ENCODE peak calls at places on chromosomes 1 and 21, in five cellular contexts. Y is substantia nigra, C is omental fat pad, R is left ventricle myocardium inferior, W is D341Med. O is an unnamed sample.

GRCh38 chr1:58345215-58346075 is 201.1 kb downstream of the OMA1 start:
- DNase-seq in Y (no peak), R (no peak), C (no peak), W (no peak), O (no peak)

GRCh38 chr1:12851779-12852178 is 3.3 kb upstream of the HNRNPCL1 start:
- DNase-seq in R (no peak), Y (no peak), W (no peak), C (no peak), O (no peak)

GRCh38 chr1:2354511-2355407 is 36.6 kb downstream of the MORN1 start:
- DNase-seq in W (no peak), C (no peak), Y (no peak), R (no peak), O (no peak)

GRCh38 chr1:94539496-94539895 is 2.1 kb downstream of the F3 start:
- DNase-seq in R (peak; percentile 31), W (no peak), Y (no peak), C (no peak), O (no peak)

GRCh38 chr1:17046043-17046657 is 7.7 kb downstream of the SDHB start:
- DNase-seq in Y (no peak), C (no peak), R (no peak), W (peak; percentile 50), O (no peak)

GRCh38 chr21:30072496-30072895 is 94.1 kb downstream of the CLDN17 start:
- DNase-seq in R (no peak), Y (peak; percentile 4), W (peak; percentile 62), C (no peak), O (no peak)

GRCh38 chr1:67733741-67734690 is 49.0 kb downstream of the GADD45A start:
- DNase-seq in R (no peak), W (no peak), C (no peak), Y (no peak), O (no peak)

GRCh38 chr1:115282825-115283224 is 55.2 kb downstream of the NGF start:
- DNase-seq in C (no peak), Y (peak; percentile 12), R (peak; percentile 80), W (no peak), O (no peak)

GRCh38 chr1:203286161-203286984 is 18.9 kb upstream of the BTG2 start:
- DNase-seq in R (no peak), C (no peak), W (no peak), Y (peak; percentile 63), O (peak; percentile 77)

GRCh38 chr1:29004288-29004687 is 89.9 kb downstream of the EPB41 start:
- DNase-seq in C (no peak), R (no peak), Y (no peak), W (no peak), O (no peak)

GRCh38 chr1:54804471-54805132 is 3.5 kb upstream of the TTC22 start:
- DNase-seq in Y (no peak), R (no peak), C (no peak), W (no peak), O (no peak)

GRCh38 chr1:185241127-185241526 is 75.9 kb downstream of the IVNS1ABP start:
- DNase-seq in C (no peak), R (no peak), W (no peak), Y (no peak), O (no peak)

GRCh38 chr1:9766759-9767442 is 56.9 kb downstream of the CLSTN1 start:
- DNase-seq in W (no peak), C (no peak), R (no peak), Y (no peak), O (peak; percentile 17)

GRCh38 chr1:111190931-111191451 is 9.5 kb downstream of the DENND2D start:
- DNase-seq in Y (no peak), C (no peak), R (no peak), W (no peak), O (no peak)

GRCh38 chr21:42568377-42568776 is 54.7 kb downstream of the SLC37A1 start:
- DNase-seq in W (no peak), R (no peak), Y (no peak), C (no peak), O (no peak)

GRCh38 chr1:111126354-111126753 is 13.5 kb downstream of the DRAM2 start:
- DNase-seq in R (no peak), C (no peak), W (no peak), Y (no peak), O (no peak)

GRCh38 chr1:205294914-205295310 is 26.6 kb downstream of the NUAK2 start:
- DNase-seq in C (no peak), Y (no peak), R (no peak), W (no peak), O (no peak)

GRCh38 chr1:239922778-239923522 is 168.7 kb upstream of the FMN2 start:
- DNase-seq in C (no peak), W (no peak), R (no peak), Y (no peak), O (no peak)

GRCh38 chr1:201214461-201214860 is 23.8 kb downstream of the IGFN1 start:
- DNase-seq in W (no peak), Y (no peak), R (no peak), C (peak; percentile 5), O (no peak)

GRCh38 chr1:177650947-177651346 is 318.9 kb downstream of the SEC16B start:
- DNase-seq in R (peak; percentile 16), Y (no peak), W (no peak), C (no peak), O (no peak)

GRCh38 chr1:204313675-204314074 is 46.1 kb downstream of the PLEKHA6 start:
- DNase-seq in R (no peak), C (no peak), Y (no peak), W (no peak), O (no peak)

GRCh38 chr1:20496241-20496661 is 10.2 kb upstream of the CAMK2N1 start:
- DNase-seq in C (no peak), Y (no peak), R (no peak), W (no peak), O (no peak)

GRCh38 chr1:11592752-11593151 is 61.5 kb downstream of the FBXO2 start:
- DNase-seq in Y (no peak), R (no peak), C (no peak), W (no peak), O (no peak)

GRCh38 chr1:183353597-183353996 is 64.6 kb downstream of the NMNAT2 start:
- DNase-seq in W (no peak), R (no peak), C (no peak), Y (no peak), O (no peak)

GRCh38 chr1:233409540-233409939 is 82.0 kb downstream of the MAP3K21 start:
- DNase-seq in W (no peak), Y (no peak), R (no peak), C (no peak), O (no peak)

GRCh38 chr1:55916480-55916879 is 662.9 kb downstream of the PLPP3 start:
- DNase-seq in W (no peak), Y (no peak), C (no peak), R (no peak), O (no peak)

GRCh38 chr1:34408011-34408410 is 231.3 kb downstream of the C1orf94 start:
- DNase-seq in C (no peak), W (no peak), Y (no peak), R (no peak), O (no peak)

GRCh38 chr1:16248603-16249534 is 11.9 kb upstream of the CPLANE2 start:
- DNase-seq in Y (peak; percentile 70), W (no peak), C (peak; percentile 44), R (peak; percentile 86), O (peak; percentile 72)

GRCh38 chr1:75132421-75133381 is 1.5 kb upstream of the LHX8 start:
- DNase-seq in Y (no peak), W (no peak), C (no peak), R (no peak), O (no peak)

GRCh38 chr1:81478217-81478616 is 322.5 kb upstream of the ADGRL2 start:
- DNase-seq in W (peak; percentile 68), Y (no peak), R (peak; percentile 64), C (no peak), O (no peak)

GRCh38 chr1:170377011-170377410 is 155.0 kb upstream of the GORAB start:
- DNase-seq in C (no peak), Y (no peak), W (no peak), R (no peak), O (no peak)

GRCh38 chr1:200183637-200184036 is 156.1 kb downstream of the NR5A2 start:
- DNase-seq in R (no peak), C (no peak), Y (no peak), W (no peak), O (no peak)

O was measured in anterior cingulate cortex.